ENCODE peak calls at places on chromosomes 5 and 9, in five cellular contexts. T is IMR-90, C is neural progenitor cell, S is testis, F is PC-3. Y is an unnamed sample.

GRCh38 chr9:130207241-130207992 is 35.2 kb downstream of the NCS1 start:
- DNase-seq in C (no peak), T (no peak), F (no peak), S (no peak), Y (no peak)

GRCh38 chr9:133876144-133876543 is 116.0 kb downstream of the VAV2 start:
- DNase-seq in T (no peak), C (peak; percentile 66), S (no peak), F (no peak), Y (peak; percentile 20)

GRCh38 chr5:141878186-141878770 is at the start of gene PCDH1:
- DNase-seq in S (peak; percentile 22), C (peak; percentile 84), F (peak; percentile 43), T (peak; percentile 14), Y (no peak)

GRCh38 chr5:54171645-54172384 is 138.6 kb downstream of the ARL15 start:
- DNase-seq in T (peak; percentile 81), S (no peak), C (no peak), F (peak; percentile 3), Y (peak; percentile 71)

GRCh38 chr9:89477395-89477794 is 20.5 kb downstream of the SEMA4D start:
- DNase-seq in C (no peak), S (no peak), F (no peak), T (no peak), Y (no peak)

GRCh38 chr9:101508203-101508602 is 25.4 kb upstream of the RNF20 start:
- DNase-seq in T (peak; percentile 51), S (no peak), F (no peak), C (no peak), Y (peak; percentile 85)

GRCh38 chr9:129172816-129173215 is 5.2 kb downstream of the IER5L start:
- DNase-seq in T (no peak), F (no peak), C (peak; percentile 45), S (peak; percentile 72), Y (no peak)

GRCh38 chr9:133148351-133149129 is 15.2 kb downstream of the GBGT1 start:
- DNase-seq in S (no peak), F (no peak), C (peak; percentile 48), T (peak; percentile 38), Y (peak; percentile 57)

GRCh38 chr5:64273276-64273675 is 107.6 kb downstream of the RNF180 start:
- DNase-seq in S (no peak), F (no peak), T (peak; percentile 0), C (no peak), Y (peak; percentile 5)

GRCh38 chr9:21102311-21102710 is 24.6 kb upstream of the IFNB1 start:
- DNase-seq in F (no peak), C (no peak), T (peak; percentile 30), S (no peak), Y (peak; percentile 30)

GRCh38 chr9:130607640-130608420 is 28.5 kb downstream of the FUBP3 start:
- DNase-seq in S (no peak), F (no peak), T (peak; percentile 67), C (no peak), Y (no peak)

GRCh38 chr9:126114850-126115460 is 211.7 kb upstream of the MVB12B start:
- DNase-seq in S (no peak), F (no peak), T (no peak), C (no peak), Y (no peak)

GRCh38 chr5:75152861-75153260 is 83.8 kb downstream of the ANKRD31 start:
- DNase-seq in T (no peak), S (no peak), F (peak; percentile 73), C (no peak), Y (peak; percentile 92)

GRCh38 chr9:89366711-89367110 is 48.4 kb downstream of the SECISBP2 start:
- DNase-seq in F (no peak), C (no peak), S (no peak), T (no peak), Y (no peak)

GRCh38 chr5:55063220-55063863 is 39.1 kb upstream of the GZMA start:
- DNase-seq in F (peak; percentile 61), C (no peak), T (peak; percentile 58), S (no peak), Y (peak; percentile 76)

GRCh38 chr5:170429014-170429413 is 39.8 kb upstream of the KCNMB1 start:
- DNase-seq in F (peak; percentile 12), C (peak; percentile 31), T (no peak), S (no peak), Y (peak; percentile 15)

GRCh38 chr9:115591584-115591984 is 473.6 kb upstream of the TNC start:
- DNase-seq in C (peak; percentile 88), S (peak; percentile 55), T (peak; percentile 100), F (peak; percentile 95), Y (peak; percentile 98)

GRCh38 chr9:109683521-109683920 is 96.5 kb upstream of the PALM2AKAP2 start:
- DNase-seq in T (peak; percentile 15), C (no peak), S (no peak), F (peak; percentile 5), Y (peak; percentile 63)

GRCh38 chr5:33271606-33272005 is 169.2 kb upstream of the TARS1 start:
- DNase-seq in C (no peak), T (peak; percentile 7), S (no peak), F (no peak), Y (no peak)

GRCh38 chr9:128340691-128341434 is 536 bp downstream of the SLC27A4 start:
- DNase-seq in S (no peak), T (no peak), F (no peak), C (peak; percentile 48), Y (no peak)

GRCh38 chr5:169272731-169273401 is 28.1 kb downstream of the SLIT3 start:
- DNase-seq in C (peak; percentile 63), S (no peak), F (no peak), T (no peak), Y (no peak)

GRCh38 chr5:78757269-78758053 is 108.9 kb upstream of the LHFPL2 start:
- DNase-seq in T (peak; percentile 69), F (peak; percentile 43), S (no peak), C (no peak), Y (no peak)

GRCh38 chr5:107997338-107997979 is 326.7 kb upstream of the EFNA5 start:
- DNase-seq in S (no peak), T (peak; percentile 59), F (peak; percentile 41), C (no peak), Y (peak; percentile 25)

GRCh38 chr9:13688990-13689600 is 409.6 kb upstream of the MPDZ start:
- DNase-seq in S (peak; percentile 25), F (peak; percentile 32), C (no peak), T (no peak), Y (peak; percentile 33)

GRCh38 chr9:96487949-96488348 is 38.0 kb downstream of the HABP4 start:
- DNase-seq in F (no peak), S (no peak), C (no peak), T (no peak), Y (no peak)

DNA sequence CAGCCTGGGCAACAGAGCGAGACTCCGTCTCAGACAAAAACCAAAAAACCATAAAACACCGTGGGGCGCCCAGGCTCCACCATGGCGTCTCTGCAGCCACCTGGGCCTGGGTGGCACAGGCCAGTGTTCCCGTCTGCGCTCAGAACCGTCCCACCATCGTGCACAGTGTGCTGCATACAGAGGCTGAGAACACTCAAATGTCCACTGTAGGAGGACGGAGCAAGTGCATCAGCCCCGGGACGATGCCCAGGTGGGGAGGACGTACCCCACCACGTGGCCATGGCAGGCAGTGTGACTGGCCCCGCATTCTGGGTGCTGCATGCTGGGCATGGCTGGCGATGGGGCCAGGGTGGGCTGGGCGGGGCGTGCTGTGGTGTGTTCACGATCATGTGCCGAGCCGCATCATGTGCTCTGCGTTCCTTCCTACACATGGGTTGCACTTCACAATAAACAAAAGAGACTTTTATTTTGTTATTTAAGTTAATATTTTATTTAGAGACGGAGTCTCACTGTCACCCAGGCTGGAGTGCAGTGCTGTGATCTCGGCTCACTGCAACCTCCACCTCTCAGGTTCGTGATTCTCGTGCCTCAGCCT is 37.8 kb downstream of the EXD3 start:
- DNase-seq in T (no peak), F (no peak), C (no peak), S (no peak), Y (no peak)
- H3K27me3 ChIP-seq in T (no peaks in the 10 kb centered on the region), F (no peaks in the 10 kb centered on the region), C (no peaks in the 10 kb centered on the region), S (no peaks in the 10 kb centered on the region), Y (no peaks in the 10 kb centered on the region)

GRCh38 chr9:26684029-26684428 is 208.6 kb downstream of the CAAP1 start:
- DNase-seq in F (no peak), T (no peak), S (no peak), C (no peak), Y (no peak)
- H3K4me3 ChIP-seq in F (no peak overlapping the region), T (no peak overlapping the region), S (no peak overlapping the region), C (no peak overlapping the region), Y (no peak overlapping the region)

DNA sequence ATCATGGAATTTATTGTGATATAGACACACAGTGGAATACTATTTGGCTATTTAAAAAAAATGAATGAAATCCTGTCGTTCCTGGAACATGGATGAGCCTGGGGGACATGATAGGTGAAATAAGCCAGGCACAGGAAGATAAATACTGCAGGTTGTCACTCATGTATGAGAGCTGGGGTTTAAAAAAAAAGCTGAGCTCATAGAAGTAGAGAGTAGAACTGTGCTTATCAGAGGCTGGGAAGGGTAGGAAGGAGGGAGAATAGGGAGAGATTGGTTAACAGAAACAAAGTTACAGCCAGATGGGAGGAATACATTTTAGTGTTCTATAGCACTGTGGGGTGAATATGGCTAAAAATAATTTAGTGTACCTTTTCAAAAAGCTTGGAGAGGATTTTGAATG is 200.6 kb upstream of the NR4A3 start:
- DNase-seq in F (no peak), T (no peak), S (no peak), C (no peak), Y (no peak)
- TF ChIP-seq CTCF in F (no peak), T (no peak), S (no peak), C (no peak), Y (no peak)

GRCh38 chr5:57324888-57325287 is 151.0 kb downstream of the GPBP1 start:
- DNase-seq in T (no peak), F (no peak), C (no peak), S (no peak), Y (no peak)
- H3K27me3 ChIP-seq in T (no peaks in the 10 kb centered on the region), F (no peaks in the 10 kb centered on the region), C (no peaks in the 10 kb centered on the region), S (no peaks in the 10 kb centered on the region), Y (no peaks in the 10 kb centered on the region)

DNA sequence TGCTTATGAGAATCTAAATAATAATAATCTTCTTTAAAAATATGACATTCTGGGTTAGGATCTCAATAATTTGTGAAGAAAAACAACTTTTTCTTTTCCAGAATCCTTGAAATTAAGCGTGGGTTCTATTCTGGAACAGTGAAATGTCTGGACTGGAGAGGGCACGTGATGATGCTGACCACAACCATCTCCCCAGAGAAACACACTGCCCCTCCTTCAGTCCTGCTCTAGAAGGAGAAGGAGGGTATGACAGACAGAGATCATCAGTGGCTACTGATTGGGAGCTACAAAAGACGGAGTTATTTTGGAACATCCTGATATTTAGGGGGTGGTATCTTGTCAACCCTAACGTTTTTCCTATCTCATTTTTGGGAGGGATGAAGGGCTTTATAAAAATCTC is 40.2 kb downstream of the MEF2C start:
- DNase-seq in T (no peak), C (no peak), F (no peak), S (no peak), Y (no peak)
- H3K4me3 ChIP-seq in T (no peak overlapping the region), C (no peak overlapping the region), F (no peak overlapping the region), S (no peak overlapping the region), Y (no peak overlapping the region)